ENCODE peak calls at places on chromosomes 7 and 10, in seven cellular contexts. S, A, P, I, X, J and Z are unnamed samples.

GRCh38 chr7:52355059-52355458 is 680.4 kb upstream of the POM121L12 start:
- DNase-seq in S (no peak), I (no peak), P (no peak), X (no peak), J (no peak), A (no peak), Z (no peak)

GRCh38 chr7:36958094-36958718 is 233.9 kb upstream of the AOAH start:
- DNase-seq in A (no peak), J (no peak), P (no peak), X (no peak), S (no peak), I (no peak), Z (no peak)

GRCh38 chr10:29648114-29648982 is 13.6 kb upstream of the SVIL start:
- DNase-seq in A (no peak), I (no peak), X (no peak), J (no peak), S (peak), P (peak), Z (no peak)

GRCh38 chr10:77522268-77522809 is 115.3 kb downstream of the KCNMA1 start:
- DNase-seq in P (no peak), I (no peak), J (no peak), S (no peak), A (no peak), X (peak), Z (no peak)

GRCh38 chr7:111486472-111487142 is 75.7 kb downstream of the IMMP2L start:
- DNase-seq in A (peak), P (peak), J (no peak), X (peak), I (peak), S (no peak), Z (peak)

GRCh38 chr7:75639071-75639892 is 99.5 kb downstream of the HIP1 start:
- DNase-seq in X (peak), S (peak), A (peak), J (no peak), P (peak), I (peak), Z (no peak)

GRCh38 chr7:151792011-151792410 is 84.9 kb downstream of the PRKAG2 start:
- DNase-seq in X (no peak), J (no peak), P (no peak), S (no peak), I (no peak), A (no peak), Z (no peak)

GRCh38 chr10:44628921-44629320 is 244.0 kb upstream of the CXCL12 start:
- DNase-seq in P (peak), J (no peak), A (peak), X (no peak), S (no peak), I (peak), Z (peak)

GRCh38 chr7:98553666-98554065 is 63.4 kb upstream of the NPTX2 start:
- DNase-seq in P (no peak), X (no peak), I (no peak), A (no peak), S (peak), J (no peak), Z (no peak)

GRCh38 chr10:110507303-110507702 is 9.6 kb downstream of the DUSP5 start:
- DNase-seq in X (no peak), P (no peak), J (no peak), S (no peak), I (no peak), A (no peak), Z (no peak)

GRCh38 chr7:45417735-45418134 is 156.4 kb upstream of the ADCY1 start:
- DNase-seq in S (no peak), P (no peak), I (no peak), A (no peak), X (no peak), J (no peak), Z (no peak)

GRCh38 chr7:24576171-24577052 is 3.2 kb downstream of the PALS2 start:
- DNase-seq in J (no peak), P (peak), A (peak), I (peak), S (peak), X (peak), Z (peak)

GRCh38 chr10:112689327-112689726 is 242.3 kb downstream of the VTI1A start:
- DNase-seq in X (no peak), P (no peak), A (peak), S (peak), J (no peak), I (peak), Z (peak)

GRCh38 chr7:95407751-95408150 is 11.6 kb upstream of the PON3 start:
- DNase-seq in A (no peak), X (no peak), I (no peak), S (no peak), P (no peak), J (no peak), Z (no peak)

GRCh38 chr10:75405201-75406143 is 3.9 kb upstream of the ZNF503 start:
- DNase-seq in A (no peak), J (no peak), S (peak), I (no peak), P (peak), X (no peak), Z (no peak)

GRCh38 chr10:132858121-132859081 is 72.5 kb upstream of the NKX6-2 start:
- DNase-seq in A (no peak), J (no peak), P (no peak), I (no peak), S (no peak), X (no peak), Z (no peak)

GRCh38 chr10:43962346-43963191 is 313.9 kb upstream of the ZNF32 start:
- DNase-seq in X (no peak), P (peak), A (peak), J (no peak), S (no peak), I (peak), Z (peak)

GRCh38 chr10:22672594-22673392 is 41.6 kb downstream of the PIP4K2A start:
- DNase-seq in X (no peak), J (no peak), I (no peak), A (peak), S (no peak), P (no peak), Z (no peak)

GRCh38 chr7:129969881-129970446 is 17.2 kb upstream of the UBE2H start:
- DNase-seq in S (peak), A (peak), X (no peak), P (peak), J (no peak), I (peak), Z (peak)

GRCh38 chr7:130090745-130091532 is 20.6 kb downstream of the KLHDC10 start:
- DNase-seq in P (no peak), A (no peak), I (no peak), X (peak), S (no peak), J (no peak), Z (no peak)

GRCh38 chr7:22429386-22429785 is 70.6 kb downstream of the STEAP1B start:
- DNase-seq in I (no peak), P (no peak), X (no peak), J (no peak), A (peak), S (no peak), Z (no peak)

GRCh38 chr10:75021851-75022250 is 89.6 kb upstream of the SAMD8 start:
- DNase-seq in I (no peak), X (no peak), J (no peak), P (no peak), A (no peak), S (peak), Z (no peak)

GRCh38 chr7:30708983-30709382 is 26.7 kb upstream of the CRHR2 start:
- DNase-seq in S (no peak), A (peak), I (no peak), P (no peak), X (no peak), J (no peak), Z (peak)

GRCh38 chr10:104342941-104343411 is 4.7 kb upstream of the ITPRIP start:
- DNase-seq in X (no peak), A (no peak), P (no peak), J (no peak), I (peak), S (no peak), Z (no peak)

GRCh38 chr7:23471090-23471859 is 984 bp upstream of the IGF2BP3 start:
- DNase-seq in A (peak), J (no peak), I (peak), S (peak), X (peak), P (peak), Z (peak)

GRCh38 chr7:14389052-14389988 is 399.9 kb upstream of the ETV1 start:
- DNase-seq in J (no peak), A (no peak), P (no peak), I (no peak), S (no peak), X (no peak), Z (no peak)